ENCODE peak calls at places on chromosomes 4 and X, in four cellular contexts. M is heart left ventricle, F is LoVo, A is NCI-H526. H is an unnamed sample.
A peak's percentile ranks its signal among the peaks of the same experiment; 100 is the strongest.

GRCh38 chr4:177569443-177569842 is 127.2 kb upstream of the AGA start:
- DNase-seq in M (no peak), F (no peak), A (no peak), H (no peak)

GRCh38 chrX:100731441-100732281 is at the start of gene SYTL4:
- DNase-seq in M (peak; percentile 35), F (no peak), A (peak; percentile 11), H (no peak)

GRCh38 chr4:163332526-163333405 is at the start of gene NPY1R:
- DNase-seq in M (peak; percentile 57), F (peak; percentile 74), A (peak; percentile 84), H (peak; percentile 57)

GRCh38 chr4:7325541-7325940 is 109.2 kb downstream of the PSAPL1 start:
- DNase-seq in M (peak; percentile 9), F (no peak), A (no peak), H (no peak)

GRCh38 chrX:100673397-100673953 is 29.5 kb downstream of the SRPX2 start:
- DNase-seq in M (no peak), F (no peak), A (no peak), H (no peak)

GRCh38 chr4:36485885-36486284 is 204.5 kb downstream of the DTHD1 start:
- DNase-seq in M (no peak), F (no peak), A (no peak), H (no peak)

GRCh38 chrX:41332005-41332404 is 2.0 kb upstream of the DDX3X start:
- DNase-seq in M (no peak), F (no peak), A (peak; percentile 68), H (no peak)

GRCh38 chrX:15451913-15452312 is 41.2 kb downstream of the PIR start:
- DNase-seq in M (peak; percentile 47), F (no peak), A (no peak), H (no peak)

GRCh38 chr4:38179690-38180299 is 219.6 kb downstream of the PTTG2 start:
- DNase-seq in M (peak; percentile 63), F (peak; percentile 81), A (peak; percentile 61), H (peak; percentile 57)

GRCh38 chr4:110654254-110654635 is 31.4 kb upstream of the PITX2 start:
- DNase-seq in M (no peak), F (no peak), A (no peak), H (no peak)

GRCh38 chrX:10769696-10770619 is 149.6 kb upstream of the MID1 start:
- DNase-seq in M (no peak), F (no peak), A (peak; percentile 61), H (no peak)

GRCh38 chr4:86633854-86634253 is 39.7 kb downstream of the PTPN13 start:
- DNase-seq in M (no peak), F (no peak), A (no peak), H (no peak)

GRCh38 chrX:131675596-131676194 is 131.8 kb downstream of the OR13H1 start:
- DNase-seq in M (no peak), F (no peak), A (peak; percentile 32), H (no peak)

H was measured in LNCaP clone FGC.